ENCODE peak calls at places on chromosome 20, in four cellular contexts. X is sigmoid colon, C is GM12878, V is ovary. S is an unnamed sample.

GRCh38 chr20:34968020-34968775 is 12.5 kb downstream of the MYH7B start:
- DNase-seq in X (no peak), C (no peak), V (no peak), S (no peak)

GRCh38 chr20:3105256-3106137 is 21.0 kb upstream of the AVP start:
- DNase-seq in X (no peak), C (no peak), V (no peak), S (no peak)

GRCh38 chr20:62238569-62239277 is 402 bp downstream of the OSBPL2 start:
- DNase-seq in X (no peak), C (no peak), V (peak; percentile 53), S (no peak)

GRCh38 chr20:63079971-63080370 is 73.2 kb upstream of the BHLHE23 start:
- DNase-seq in X (peak; percentile 25), C (no peak), V (no peak), S (no peak)

GRCh38 chr20:62808211-62808865 is 3.7 kb downstream of the OGFR start:
- DNase-seq in X (no peak), C (no peak), V (peak; percentile 83), S (peak; percentile 83)

GRCh38 chr20:38725959-38726848 is 1.9 kb downstream of the SLC32A1 start:
- DNase-seq in X (no peak), C (no peak), V (peak; percentile 46), S (no peak)

GRCh38 chr20:42043921-42044320 is 425.7 kb upstream of the CHD6 start:
- DNase-seq in X (no peak), C (no peak), V (no peak), S (no peak)

GRCh38 chr20:20369353-20370086 is 1.6 kb downstream of the INSM1 start:
- DNase-seq in X (no peak), C (no peak), V (no peak), S (no peak)

GRCh38 chr20:4787069-4787468 is 65.4 kb downstream of the PRND start:
- DNase-seq in X (no peak), C (no peak), V (no peak), S (no peak)

GRCh38 chr20:33811763-33812672 is 870 bp downstream of the CHMP4B start:
- DNase-seq in X (peak; percentile 88), C (no peak), V (peak; percentile 69), S (peak; percentile 74)

GRCh38 chr20:57934007-57934805 is 224.4 kb upstream of the PMEPA1 start:
- DNase-seq in X (no peak), C (no peak), V (no peak), S (no peak)

GRCh38 chr20:61253640-61254511 is 1.8 kb downstream of the CDH4 start:
- DNase-seq in X (no peak), C (no peak), V (no peak), S (no peak)

GRCh38 chr20:59032713-59033059 is 551 bp upstream of the ATP5F1E start:
- DNase-seq in X (no peak), C (no peak), V (no peak), S (no peak)

GRCh38 chr20:37534401-37535157 is 6.9 kb upstream of the BLCAP start:
- DNase-seq in X (no peak), C (peak; percentile 90), V (peak; percentile 43), S (no peak)

GRCh38 chr20:59395729-59396128 is 95.3 kb downstream of the EDN3 start:
- DNase-seq in X (no peak), C (no peak), V (no peak), S (no peak)

GRCh38 chr20:61810709-61811565 is 254.7 kb downstream of the TAF4 start:
- DNase-seq in X (no peak), C (no peak), V (no peak), S (no peak)

GRCh38 chr20:3156811-3157619 is 2.6 kb downstream of the FASTKD5 start:
- DNase-seq in X (no peak), C (peak; percentile 55), V (no peak), S (no peak)

GRCh38 chr20:19777981-19778380 is 19.9 kb downstream of the RIN2 start:
- DNase-seq in X (no peak), C (no peak), V (no peak), S (no peak)

GRCh38 chr20:23687986-23688385 is 852 bp downstream of the CST4 start:
- DNase-seq in X (no peak), C (no peak), V (no peak), S (no peak)

GRCh38 chr20:57326667-57327455 is 2.7 kb upstream of the SPO11 start:
- DNase-seq in X (no peak), C (no peak), V (no peak), S (no peak)

GRCh38 chr20:310645-311044 is 13.3 kb downstream of the ZCCHC3 start:
- DNase-seq in X (no peak), C (no peak), V (no peak), S (no peak)

GRCh38 chr20:309841-310644 is 12.7 kb downstream of the ZCCHC3 start:
- DNase-seq in X (peak; percentile 99), C (no peak), V (peak; percentile 98), S (peak; percentile 98)

GRCh38 chr20:311603-312002 is 13.7 kb upstream of the SOX12 start:
- DNase-seq in X (no peak), C (no peak), V (peak; percentile 23), S (no peak)

GRCh38 chr20:308427-309038 is 11.2 kb downstream of the ZCCHC3 start:
- DNase-seq in X (no peak), C (no peak), V (no peak), S (no peak)

DNA sequence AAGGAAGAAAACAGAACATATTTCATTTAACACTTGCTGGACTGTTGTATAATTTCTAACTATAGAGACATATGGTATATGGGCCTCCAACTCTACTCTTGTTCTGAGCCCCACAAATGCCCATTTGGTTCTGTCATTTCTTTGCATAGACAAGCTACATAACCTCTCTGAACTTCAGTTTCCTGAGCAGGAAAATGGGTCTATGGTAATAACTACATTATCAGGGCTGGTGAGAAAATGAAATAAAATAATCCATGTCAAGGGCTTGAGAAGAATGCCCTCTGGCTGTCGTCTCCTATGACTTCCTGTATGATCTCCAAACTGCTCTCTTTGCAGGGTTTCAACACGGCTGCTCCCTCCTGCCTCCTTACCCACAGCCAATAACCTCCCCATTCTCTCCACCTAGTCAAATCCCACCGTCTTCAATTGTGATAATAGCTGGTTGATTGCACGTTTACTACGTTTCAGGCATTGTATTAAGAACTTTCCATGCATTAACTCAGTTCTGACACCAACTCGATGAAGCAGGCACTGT is 12.0 kb downstream of the ZCCHC3 start:
- DNase-seq in X (no peak), C (no peak), V (no peak), S (no peak)
- TF ChIP-seq CTCF in X (no peak), C (peak; percentile 3), V (no peak), S (no peak)

DNA sequence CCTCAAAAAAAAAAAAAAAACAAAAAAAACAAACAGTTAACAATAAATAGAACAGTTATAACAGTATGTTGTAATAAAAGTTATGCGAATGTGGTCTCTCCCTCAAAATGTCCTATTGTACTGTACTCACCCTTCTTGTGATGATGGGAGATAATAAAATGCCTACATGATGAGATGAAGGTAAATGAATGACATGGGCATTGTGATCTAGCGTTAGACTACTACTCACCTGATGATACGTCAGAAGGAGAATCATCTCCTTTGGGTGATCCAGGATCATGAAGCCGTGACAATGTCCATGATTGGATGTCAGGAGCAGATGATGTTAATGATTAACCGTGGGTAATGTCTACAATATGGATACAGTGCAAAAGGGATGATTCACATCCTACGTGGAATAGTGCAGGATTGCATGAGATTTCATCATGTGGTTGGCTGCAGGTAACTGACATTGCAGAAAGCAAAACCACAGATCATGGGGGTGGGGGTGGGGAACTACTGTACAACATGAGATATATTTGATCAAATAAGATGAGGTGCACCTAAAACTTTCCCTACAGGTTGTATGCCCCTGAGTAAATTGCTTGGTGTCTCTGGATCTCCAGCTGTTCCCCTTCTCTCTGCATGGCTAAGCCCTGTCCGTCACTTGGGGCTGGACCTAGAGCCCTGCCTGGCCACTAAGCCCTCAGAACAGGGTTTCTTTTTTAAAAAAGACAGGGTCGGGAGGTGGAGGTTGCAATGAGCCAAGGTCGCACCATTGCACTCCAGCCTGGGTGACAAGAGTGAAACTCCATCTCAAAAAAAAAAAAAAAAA is 6.2 kb upstream of the RBCK1 start:
- DNase-seq in X (no peak), C (no peak), V (no peak), S (no peak)
- H3K27ac ChIP-seq in X (no peak overlapping the region), C (no peak overlapping the region), V (no peak overlapping the region), S (no peak overlapping the region)

GRCh38 chr20:48631114-48632016 is 196.4 kb downstream of the PREX1 start:
- DNase-seq in X (no peak), C (no peak), V (no peak), S (no peak)
- H3K4me3 ChIP-seq in X (no peak overlapping the region), C (no peak overlapping the region), V (no peak overlapping the region), S (no peak overlapping the region)

DNA sequence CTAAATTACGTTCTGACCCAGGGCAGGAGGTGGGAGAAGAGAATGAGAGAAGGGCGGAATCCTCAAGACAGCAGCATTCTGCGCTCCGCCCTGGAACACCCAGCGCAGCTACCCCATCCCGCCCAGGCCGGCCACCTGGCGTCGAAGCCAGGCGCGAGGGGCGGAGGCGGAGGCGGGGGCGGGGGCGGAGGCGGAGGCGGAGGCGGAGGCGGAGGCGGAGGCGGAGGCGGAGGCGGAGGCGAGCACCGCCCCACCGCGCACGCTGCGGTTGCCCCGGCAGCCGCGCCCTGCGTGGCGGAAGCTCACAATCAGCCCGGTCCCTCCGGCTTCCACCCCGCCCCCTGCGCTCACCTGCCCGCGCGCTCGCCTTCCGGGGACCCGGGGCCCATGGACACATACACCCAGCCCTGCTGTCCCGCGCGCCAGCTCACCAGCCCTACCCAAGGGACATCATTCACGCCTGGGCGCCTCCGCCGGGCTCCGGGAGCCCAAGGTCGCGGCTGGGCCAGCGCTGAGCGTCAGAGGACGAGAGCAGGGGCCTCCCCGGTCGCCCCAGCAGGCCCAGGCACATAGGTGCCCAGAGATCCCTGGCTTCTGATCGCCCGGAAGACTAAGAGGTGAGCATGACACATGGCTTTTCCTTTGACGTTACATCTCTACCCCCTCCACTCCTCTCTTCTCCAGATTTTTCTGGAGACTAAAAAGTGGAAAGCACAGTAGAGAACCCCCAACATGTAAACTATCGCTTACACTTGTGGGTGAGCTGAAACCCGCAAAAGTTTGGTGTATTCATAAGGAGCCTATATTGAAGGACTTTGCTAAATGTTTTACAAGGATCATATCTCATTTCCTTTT is at the start of gene ANKEF1:
- DNase-seq in X (peak; percentile 74), C (no peak), V (peak; percentile 87), S (peak; percentile 73)
- TF ChIP-seq CTCF in X (no peak), C (no peak), V (no peak), S (no peak)

DNA sequence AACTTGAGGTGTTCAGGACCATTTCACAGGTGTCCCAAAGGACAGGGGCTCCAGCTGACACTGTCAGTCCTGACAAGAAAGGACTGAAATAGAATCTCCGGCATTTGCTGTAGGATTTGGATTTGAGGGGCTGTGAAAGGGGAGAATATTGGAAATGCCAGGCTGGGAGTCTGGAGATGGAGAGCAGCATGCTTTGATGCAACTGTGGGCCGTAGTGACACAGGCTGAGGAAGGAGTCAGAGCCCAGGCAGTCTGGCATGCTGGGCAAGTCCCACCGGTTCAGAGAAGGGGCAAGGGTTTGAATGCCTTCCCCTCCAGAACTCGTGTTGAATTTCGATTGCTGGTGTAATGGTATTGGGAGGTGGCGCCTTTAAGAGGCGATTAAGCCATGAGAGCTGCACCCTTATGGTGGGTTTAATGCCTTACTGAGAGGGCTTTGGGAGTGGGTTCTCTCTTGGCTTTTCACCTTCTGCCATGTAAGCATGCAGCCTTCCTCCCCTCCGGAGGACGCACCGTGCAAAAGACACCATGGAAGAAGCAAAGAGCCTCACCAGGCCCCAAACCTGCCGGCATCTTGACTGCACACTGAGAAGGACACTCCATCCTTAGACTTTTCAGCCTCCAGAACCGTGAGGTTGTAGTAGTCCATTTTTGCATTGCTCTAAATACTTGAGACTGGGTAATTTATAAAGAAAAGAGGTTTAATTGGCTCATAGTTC is 9.4 kb upstream of the PYGB start:
- DNase-seq in X (peak; percentile 50), C (no peak), V (no peak), S (no peak)
- H3K27ac ChIP-seq in X (peak overlapping the region; percentile 78), C (no peak overlapping the region), V (no peak overlapping the region), S (peak overlapping the region; percentile 71)

GRCh38 chr20:1002682-1003561 is 811 bp upstream of the RSPO4 start:
- DNase-seq in X (peak; percentile 13), C (no peak), V (no peak), S (no peak)
- H3K4me3 ChIP-seq in X (no peak overlapping the region), C (no peak overlapping the region), V (no peak overlapping the region), S (no peak overlapping the region)

S was measured in psoas muscle.